ENCODE peak calls at places on chromosomes 13 and 19, in six cellular contexts. P is lung, F is cardiac muscle cell, G is cardiac fibroblast, X is OCI-LY7, J is fibroblast of mammary gland. K is an unnamed sample.

GRCh38 chr13:79481685-79482052 is 714 bp downstream of the NDFIP2 start:
- DNase-seq in P (no peak), F (no peak), G (no peak), X (peak), J (peak), K (no peak)

GRCh38 chr13:86601351-86601750 is 802.1 kb upstream of the SLITRK6 start:
- DNase-seq in P (no peak), F (no peak), G (no peak), X (no peak), J (peak), K (no peak)

GRCh38 chr19:47019431-47020041 is at the start of gene NPAS1:
- DNase-seq in P (no peak), F (peak), G (no peak), X (no peak), J (no peak), K (no peak)

GRCh38 chr13:83498486-83499190 is 383.6 kb downstream of the SLITRK1 start:
- DNase-seq in P (no peak), F (no peak), G (peak), X (no peak), J (peak), K (no peak)

GRCh38 chr13:50156722-50157121 is 141.5 kb downstream of the KCNRG start:
- DNase-seq in P (no peak), F (no peak), G (peak), X (no peak), J (peak), K (no peak)

GRCh38 chr13:85700909-85701308 is 98.3 kb downstream of the SLITRK6 start:
- DNase-seq in P (no peak), F (no peak), G (no peak), X (no peak), J (no peak), K (no peak)

GRCh38 chr19:58033741-58034475 is at the start of gene ZSCAN1:
- DNase-seq in P (peak), F (peak), G (peak), X (no peak), J (peak), K (no peak)

GRCh38 chr19:15154002-15154612 is 46.7 kb downstream of the NOTCH3 start:
- DNase-seq in P (no peak), F (peak), G (peak), X (peak), J (peak), K (no peak)

GRCh38 chr13:61410669-61411297 is 4.9 kb downstream of the PCDH20 start:
- DNase-seq in P (no peak), F (peak), G (peak), X (peak), J (peak), K (peak)

GRCh38 chr13:23686948-23687347 is 116.7 kb downstream of the TNFRSF19 start:
- DNase-seq in P (no peak), F (no peak), G (no peak), X (no peak), J (no peak), K (no peak)

GRCh38 chr19:42468273-42468796 is 25.6 kb upstream of the CXCL17 start:
- DNase-seq in P (no peak), F (no peak), G (peak), X (no peak), J (peak), K (no peak)

DNA sequence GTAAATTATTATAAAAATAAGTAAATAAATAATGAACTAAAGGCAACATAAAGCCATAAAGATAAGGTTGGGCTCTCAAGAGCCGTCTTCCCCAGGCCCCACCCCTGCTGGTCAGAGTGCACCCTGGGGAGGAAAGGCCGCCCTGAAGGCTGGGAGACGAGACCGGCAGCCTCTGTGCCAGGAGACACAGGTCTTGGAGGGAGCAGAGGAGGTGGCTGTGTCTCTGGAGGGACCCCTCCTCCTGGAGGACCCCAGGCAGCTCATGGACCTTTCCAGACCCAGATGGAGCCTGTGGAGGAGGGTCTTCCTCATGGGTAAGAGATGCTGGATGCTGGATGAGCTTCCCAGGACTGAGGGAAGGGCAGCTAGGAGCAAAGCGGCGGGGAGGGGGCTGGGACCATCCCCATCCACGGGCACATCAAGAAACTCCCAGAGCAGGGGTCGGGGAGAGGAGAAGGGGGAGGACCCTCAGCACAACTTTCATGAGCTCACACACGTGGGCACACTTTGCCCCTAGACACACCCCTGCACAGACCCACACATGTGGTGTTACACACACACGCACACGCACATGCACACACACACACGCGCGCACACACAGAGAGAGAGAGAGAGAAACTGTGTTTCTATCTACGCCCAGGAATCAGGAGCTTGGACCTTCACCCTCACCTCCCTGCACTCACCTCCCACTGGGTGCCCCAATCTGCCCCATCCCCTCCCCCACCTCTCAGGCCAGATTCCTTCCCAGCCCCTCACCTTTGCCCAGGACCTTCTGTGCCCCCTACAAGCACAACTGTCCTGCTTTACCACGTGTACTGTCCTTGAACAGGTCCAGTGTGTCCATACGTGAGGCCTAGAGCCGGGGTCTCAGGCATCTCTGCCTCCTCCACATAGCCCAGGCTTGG is at the start of gene CEACAM18:
- DNase-seq in P (no peak), F (no peak), G (no peak), X (no peak), J (no peak), K (no peak)
- TF ChIP-seq CTCF in P (no peak), F (no peak), G (no peak), X (no peak), J (no peak), K (no peak)

GRCh38 chr19:38543807-38544568 is 73.8 kb downstream of the MAP4K1 start:
- DNase-seq in P (peak), F (peak), G (peak), X (peak), J (peak), K (peak)

GRCh38 chr19:38545596-38545995 is 72.2 kb downstream of the MAP4K1 start:
- DNase-seq in P (no peak), F (no peak), G (peak), X (no peak), J (peak), K (no peak)

GRCh38 chr19:38542040-38542439 is 75.7 kb downstream of the MAP4K1 start:
- DNase-seq in P (no peak), F (no peak), G (no peak), X (no peak), J (no peak), K (no peak)

GRCh38 chr19:38543286-38543806 is 74.4 kb downstream of the MAP4K1 start:
- DNase-seq in P (no peak), F (no peak), G (no peak), X (no peak), J (no peak), K (no peak)

GRCh38 chr19:38544569-38545315 is 73.0 kb downstream of the MAP4K1 start:
- DNase-seq in P (no peak), F (no peak), G (no peak), X (peak), J (no peak), K (no peak)
- TF ChIP-seq CTCF in P (no peak), F (peak), G (peak), X (peak), J (peak), K (peak)

DNA sequence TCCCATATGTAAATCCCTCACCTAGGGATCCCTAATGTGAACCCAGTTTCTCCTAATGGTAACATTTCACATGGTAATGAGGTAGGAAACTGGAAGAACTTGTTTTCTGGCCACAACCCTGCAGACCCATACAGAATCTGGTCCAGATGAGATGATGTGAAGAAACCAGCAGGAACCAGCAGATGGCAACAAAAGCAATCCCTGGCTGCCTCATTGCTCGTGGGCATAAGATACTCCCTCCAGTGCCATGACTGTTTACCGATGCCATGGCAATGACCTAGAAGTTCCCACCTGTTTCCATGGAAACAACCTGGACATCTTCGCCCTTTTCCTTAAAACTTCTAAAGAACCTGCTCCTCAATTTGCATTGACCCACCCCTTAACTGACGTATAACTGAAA is 1.4 kb upstream of the CD209 start:
- DNase-seq in P (no peak), F (no peak), G (peak), X (no peak), J (peak), K (no peak)
- TF ChIP-seq CTCF in P (no peak), F (no peak), G (no peak), X (peak), J (no peak), K (no peak)

GRCh38 chr13:34340534-34340933 is 522.6 kb downstream of the RFC3 start:
- DNase-seq in P (no peak), F (no peak), G (peak), X (no peak), J (peak), K (no peak)

GRCh38 chr13:34345601-34345939 is 527.6 kb downstream of the RFC3 start:
- DNase-seq in P (no peak), F (no peak), G (no peak), X (no peak), J (no peak), K (no peak)

GRCh38 chr13:34346626-34347025 is 528.7 kb downstream of the RFC3 start:
- DNase-seq in P (no peak), F (no peak), G (no peak), X (no peak), J (no peak), K (no peak)

GRCh38 chr13:34344761-34345600 is 527.0 kb downstream of the RFC3 start:
- DNase-seq in P (no peak), F (no peak), G (no peak), X (no peak), J (no peak), K (no peak)

DNA sequence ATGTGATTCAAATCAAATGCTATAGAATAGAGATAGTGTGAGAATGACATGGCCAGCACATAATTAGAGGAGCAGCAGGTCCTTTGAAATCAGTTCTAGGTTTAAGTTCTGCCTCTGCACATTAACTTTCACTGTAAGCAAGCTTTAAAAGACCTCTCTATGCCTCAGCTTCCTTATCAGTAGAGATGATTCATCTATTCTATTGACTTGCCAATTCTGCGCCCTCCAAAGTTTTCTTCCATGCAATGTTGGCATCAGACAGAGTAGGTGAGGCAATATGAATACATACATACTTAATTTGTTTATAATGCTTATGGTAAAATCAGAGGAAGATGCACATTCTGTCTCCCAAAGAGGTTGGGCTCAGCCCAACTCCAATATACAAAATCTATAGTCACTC is 525.5 kb downstream of the RFC3 start:
- DNase-seq in P (no peak), F (no peak), G (peak), X (no peak), J (no peak), K (no peak)
- TF ChIP-seq CTCF in P (no peak), F (no peak), G (no peak), X (no peak), J (no peak), K (no peak)

DNA sequence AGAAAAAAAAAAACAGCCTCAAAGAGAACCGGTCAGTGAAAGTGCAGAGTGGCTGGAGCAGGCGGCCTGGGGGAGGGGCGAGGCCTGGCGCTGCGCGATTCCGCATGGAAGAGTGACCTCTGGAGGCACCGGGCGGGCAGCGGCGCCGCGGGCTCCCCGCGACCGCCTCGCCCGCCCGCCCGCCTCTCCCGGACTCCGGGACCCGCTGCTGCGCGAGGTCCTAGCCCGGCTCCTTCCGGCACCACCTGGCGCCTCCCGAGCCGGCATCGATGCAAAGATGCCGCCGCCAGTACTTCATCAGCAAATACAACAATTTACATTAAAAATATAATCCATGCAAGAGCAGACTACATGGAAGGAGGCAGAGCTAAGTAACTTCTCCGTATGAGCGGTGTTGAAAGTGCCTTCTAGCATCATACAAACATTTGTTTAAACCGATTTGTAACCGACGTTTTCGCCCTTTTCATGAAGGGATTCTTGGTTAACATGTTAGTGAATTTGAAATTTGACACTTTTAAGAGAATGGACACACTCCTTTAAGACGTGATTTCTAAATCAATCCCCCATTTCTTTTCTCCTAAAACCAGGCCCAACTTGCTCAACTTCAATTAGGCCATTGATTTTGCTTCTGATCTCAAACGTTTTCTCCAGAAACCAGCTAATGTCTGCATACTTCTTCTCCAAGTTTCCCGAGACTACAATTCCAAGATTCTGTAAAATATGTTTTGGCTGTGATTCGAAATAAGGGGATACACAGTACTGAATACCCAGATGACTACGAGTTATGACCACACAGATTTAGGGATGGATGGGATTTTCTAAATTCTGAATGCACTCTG is 2.1 kb downstream of the EFNB2 start:
- DNase-seq in P (peak), F (peak), G (peak), X (no peak), J (peak), K (peak)
- TF ChIP-seq CTCF in P (no peak), F (peak), G (peak), X (no peak), J (peak), K (peak)

GRCh38 chr13:76887070-76887563 is 912 bp upstream of the KCTD12 start:
- DNase-seq in P (no peak), F (peak), G (no peak), X (no peak), J (no peak), K (no peak)

GRCh38 chr13:76886005-76886291 is 257 bp downstream of the KCTD12 start:
- DNase-seq in P (no peak), F (no peak), G (no peak), X (no peak), J (no peak), K (no peak)

GRCh38 chr13:76885203-76886004 is 801 bp downstream of the KCTD12 start:
- DNase-seq in P (peak), F (peak), G (peak), X (peak), J (peak), K (peak)

GRCh38 chr13:76884571-76885202 is 1.5 kb downstream of the KCTD12 start:
- DNase-seq in P (no peak), F (peak), G (peak), X (no peak), J (peak), K (no peak)

GRCh38 chr13:76886292-76887061 is at the start of gene KCTD12:
- DNase-seq in P (peak), F (peak), G (peak), X (peak), J (peak), K (peak)
- TF ChIP-seq CTCF in P (peak), F (peak), G (peak), X (peak), J (no peak), K (peak)

GRCh38 chr13:94617389-94618000 is 15.8 kb downstream of the GPR180 start:
- DNase-seq in P (no peak), F (peak), G (peak), X (peak), J (peak), K (no peak)
- TF ChIP-seq CTCF in P (peak), F (peak), G (peak), X (peak), J (peak), K (peak)

GRCh38 chr13:97223711-97224461 is 1.8 kb downstream of the MBNL2 start:
- DNase-seq in P (peak), F (peak), G (peak), X (peak), J (peak), K (no peak)
- TF ChIP-seq CTCF in P (no peak), F (peak), G (no peak), X (no peak), J (no peak), K (no peak)

DNA sequence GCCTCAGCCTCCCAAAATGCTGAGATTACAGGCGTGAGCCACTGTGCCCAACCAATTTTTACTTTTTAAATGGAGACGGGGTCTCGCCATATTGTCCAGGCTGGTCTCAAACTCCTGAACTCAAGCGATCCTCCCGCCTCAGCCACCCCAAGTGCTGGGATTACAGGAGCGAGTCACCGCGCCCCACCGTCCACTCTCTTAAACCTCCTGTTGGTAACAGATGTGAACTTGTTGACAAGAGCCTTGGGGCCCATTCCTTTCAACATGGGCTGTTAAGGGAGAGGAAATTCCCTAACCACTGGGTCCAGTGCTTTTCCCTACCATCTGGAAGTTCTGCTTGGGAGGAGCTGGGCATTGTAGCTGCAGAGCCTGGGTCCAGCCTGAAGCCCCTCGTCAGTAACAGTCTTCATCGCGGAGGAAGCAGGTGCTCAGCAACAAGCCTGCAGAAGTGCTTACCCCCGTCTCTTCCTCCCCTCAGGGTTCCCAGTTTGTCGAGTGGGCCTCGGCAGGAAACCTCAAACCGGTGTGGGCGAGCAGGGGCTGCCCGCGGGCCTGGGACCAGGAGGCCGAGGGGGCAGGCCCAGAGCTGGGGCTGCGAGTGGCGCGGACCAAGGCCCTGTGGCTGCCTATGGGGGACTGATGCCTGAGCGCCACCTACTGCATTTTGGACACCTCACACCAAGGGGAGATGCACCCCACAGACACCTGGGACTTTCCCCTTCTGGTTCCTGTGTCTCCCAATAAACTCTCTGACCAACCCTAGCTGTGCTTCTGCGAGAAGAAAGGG is 4.0 kb upstream of the FLT3LG start:
- DNase-seq in P (no peak), F (no peak), G (no peak), X (peak), J (no peak), K (peak)
- TF ChIP-seq CTCF in P (peak), F (no peak), G (peak), X (peak), J (no peak), K (peak)

GRCh38 chr19:49632576-49632975 is 7.4 kb downstream of the RRAS start:
- DNase-seq in P (no peak), F (no peak), G (no peak), X (no peak), J (no peak), K (no peak)

GRCh38 chr19:49637865-49638350 is 2.0 kb downstream of the RRAS start:
- DNase-seq in P (peak), F (peak), G (peak), X (no peak), J (peak), K (no peak)

GRCh38 chr19:49638360-49638759 is 1.6 kb downstream of the RRAS start:
- DNase-seq in P (no peak), F (no peak), G (peak), X (no peak), J (peak), K (no peak)

GRCh38 chr19:49636230-49636932 is 3.6 kb downstream of the RRAS start:
- DNase-seq in P (no peak), F (no peak), G (no peak), X (no peak), J (no peak), K (no peak)

DNA sequence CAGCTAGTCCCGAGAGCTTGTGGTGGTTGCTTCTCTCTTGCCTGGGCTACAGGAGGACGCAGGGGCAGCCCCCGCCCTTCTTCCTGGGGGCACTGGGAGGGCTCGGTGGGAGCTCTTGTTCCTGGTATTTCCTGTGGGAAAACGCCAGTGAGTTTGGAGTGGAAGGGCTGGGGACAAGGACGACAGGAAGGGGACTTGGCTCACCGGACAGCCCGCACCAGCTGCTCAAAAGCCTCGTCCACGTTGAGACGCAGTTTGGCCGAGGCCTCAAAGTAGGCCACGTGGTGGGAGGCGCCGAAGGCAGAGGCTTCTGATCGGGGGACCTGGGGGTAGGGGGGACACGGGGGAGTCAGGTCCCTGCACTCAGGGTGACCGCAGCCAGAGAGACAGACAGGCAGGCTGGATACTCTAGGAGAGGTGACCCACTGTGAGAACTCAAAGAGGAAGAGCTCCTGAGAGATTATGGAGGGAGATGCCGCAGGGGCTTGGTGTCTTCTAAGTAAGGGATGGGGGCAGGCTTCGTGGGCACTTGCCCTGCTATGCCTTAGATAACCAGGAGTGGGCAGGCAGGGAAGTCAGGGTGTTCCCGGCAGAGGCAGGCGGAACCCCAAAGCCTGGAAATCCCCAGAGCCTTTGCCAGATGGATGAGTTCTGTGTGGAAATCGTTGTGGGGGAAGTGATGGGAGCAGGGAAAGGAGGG is 4.3 kb downstream of the RRAS start:
- DNase-seq in P (no peak), F (no peak), G (peak), X (no peak), J (peak), K (no peak)
- TF ChIP-seq CTCF in P (no peak), F (peak), G (no peak), X (no peak), J (no peak), K (no peak)